ENCODE peak calls at places on chromosome 15, in four cellular contexts. One of them, this sample, is unnamed.

GRCh38 chr15:38254065-38254883 is 1.6 kb downstream of the SPRED1 start:
- DNase-seq in HepG2: peak; percentile 69
- DNase-seq in WTC11: no peak
- DNase-seq in K562: peak; percentile 91
- DNase-seq in this sample: peak; percentile 39

GRCh38 chr15:40240619-40241304 is 1.9 kb downstream of the PAK6 start:
- DNase-seq in WTC11: no peak
- DNase-seq in K562: no peak
- DNase-seq in HepG2: no peak
- DNase-seq in this sample: no peak

GRCh38 chr15:47548986-47549385 is 168.3 kb upstream of the SEMA6D start:
- DNase-seq in WTC11: no peak
- DNase-seq in K562: no peak
- DNase-seq in HepG2: no peak
- DNase-seq in this sample: no peak

GRCh38 chr15:79091204-79091867 is 756 bp upstream of the RASGRF1 start:
- DNase-seq in WTC11: peak; percentile 51
- DNase-seq in HepG2: no peak
- DNase-seq in K562: no peak
- DNase-seq in this sample: no peak

GRCh38 chr15:48046813-48047483 is 73.8 kb upstream of the SLC24A5 start:
- DNase-seq in K562: no peak
- DNase-seq in HepG2: no peak
- DNase-seq in WTC11: no peak
- DNase-seq in this sample: no peak

GRCh38 chr15:53982281-53982680 is 4.0 kb downstream of the UNC13C start:
- DNase-seq in K562: no peak
- DNase-seq in WTC11: no peak
- DNase-seq in HepG2: no peak
- DNase-seq in this sample: no peak

GRCh38 chr15:84950570-84951111 is 31.0 kb upstream of the PDE8A start:
- DNase-seq in K562: peak; percentile 93
- DNase-seq in WTC11: no peak
- DNase-seq in HepG2: no peak
- DNase-seq in this sample: no peak

GRCh38 chr15:27365441-27365840 is 394.5 kb downstream of the GABRG3 start:
- DNase-seq in HepG2: no peak
- DNase-seq in K562: no peak
- DNase-seq in WTC11: no peak
- DNase-seq in this sample: no peak

GRCh38 chr15:31280037-31280830 is 46.4 kb upstream of the KLF13 start:
- DNase-seq in HepG2: peak; percentile 68
- DNase-seq in K562: no peak
- DNase-seq in WTC11: peak; percentile 6
- DNase-seq in this sample: no peak

GRCh38 chr15:98896802-98897732 is 110.5 kb downstream of the PGPEP1L start:
- DNase-seq in K562: peak; percentile 27
- DNase-seq in WTC11: no peak
- DNase-seq in HepG2: peak; percentile 85
- DNase-seq in this sample: no peak

GRCh38 chr15:57364282-57365007 is 11.9 kb upstream of the CGNL1 start:
- DNase-seq in HepG2: peak; percentile 15
- DNase-seq in WTC11: peak; percentile 56
- DNase-seq in K562: no peak
- DNase-seq in this sample: no peak

GRCh38 chr15:64574220-64574994 is 114.0 kb downstream of the ZNF609 start:
- DNase-seq in WTC11: no peak
- DNase-seq in K562: no peak
- DNase-seq in HepG2: no peak
- DNase-seq in this sample: no peak

GRCh38 chr15:97902140-97902780 is 58.2 kb upstream of the ARRDC4 start:
- DNase-seq in WTC11: no peak
- DNase-seq in K562: no peak
- DNase-seq in HepG2: no peak
- DNase-seq in this sample: no peak

GRCh38 chr15:62495670-62496328 is 330.7 kb upstream of the C2CD4B start:
- DNase-seq in K562: no peak
- DNase-seq in WTC11: no peak
- DNase-seq in HepG2: no peak
- DNase-seq in this sample: no peak

GRCh38 chr15:43268111-43269105 is 1.7 kb upstream of the TGM5 start:
- DNase-seq in K562: peak; percentile 64
- DNase-seq in WTC11: peak; percentile 75
- DNase-seq in HepG2: peak; percentile 11
- DNase-seq in this sample: no peak

GRCh38 chr15:62641782-62642181 is 400.8 kb upstream of the TPM1 start:
- DNase-seq in WTC11: no peak
- DNase-seq in K562: no peak
- DNase-seq in HepG2: no peak
- DNase-seq in this sample: no peak

GRCh38 chr15:98034731-98035130 is 74.2 kb downstream of the ARRDC4 start:
- DNase-seq in HepG2: no peak
- DNase-seq in K562: no peak
- DNase-seq in WTC11: no peak
- DNase-seq in this sample: no peak

GRCh38 chr15:44788748-44789147 is 52.4 kb downstream of the TRIM69 start:
- DNase-seq in K562: no peak
- DNase-seq in HepG2: no peak
- DNase-seq in WTC11: no peak
- DNase-seq in this sample: no peak

GRCh38 chr15:79003301-79003700 is 58.5 kb upstream of the CTSH start:
- DNase-seq in WTC11: no peak
- DNase-seq in K562: no peak
- DNase-seq in HepG2: no peak
- DNase-seq in this sample: no peak

GRCh38 chr15:38054488-38054887 is 120.0 kb downstream of the TMCO5A start:
- DNase-seq in HepG2: no peak
- DNase-seq in K562: no peak
- DNase-seq in WTC11: no peak
- DNase-seq in this sample: no peak

GRCh38 chr15:40787344-40787841 is 17.6 kb downstream of the C15orf62 start:
- DNase-seq in K562: no peak
- DNase-seq in WTC11: peak; percentile 80
- DNase-seq in HepG2: no peak
- DNase-seq in this sample: no peak

GRCh38 chr15:80778964-80779657 is at the start of gene CEMIP:
- DNase-seq in K562: peak; percentile 64
- DNase-seq in HepG2: peak; percentile 71
- DNase-seq in WTC11: peak; percentile 92
- DNase-seq in this sample: no peak

GRCh38 chr15:40506964-40507571 is 36.3 kb downstream of the CHST14 start:
- DNase-seq in HepG2: peak; percentile 69
- DNase-seq in WTC11: peak; percentile 91
- DNase-seq in K562: peak; percentile 93
- DNase-seq in this sample: no peak

GRCh38 chr15:40244961-40245523 is 6.2 kb downstream of the PAK6 start:
- DNase-seq in HepG2: peak; percentile 10
- DNase-seq in WTC11: peak; percentile 19
- DNase-seq in K562: no peak
- DNase-seq in this sample: no peak

GRCh38 chr15:27825023-27825422 is 274.1 kb downstream of the OCA2 start:
- DNase-seq in WTC11: no peak
- DNase-seq in HepG2: no peak
- DNase-seq in K562: no peak
- DNase-seq in this sample: no peak

GRCh38 chr15:40365016-40365415 is 7.0 kb downstream of the DISP2 start:
- DNase-seq in K562: no peak
- DNase-seq in WTC11: no peak
- DNase-seq in HepG2: no peak
- DNase-seq in this sample: no peak

GRCh38 chr15:57321973-57322601 is 54.2 kb upstream of the CGNL1 start:
- DNase-seq in K562: peak; percentile 92
- DNase-seq in WTC11: no peak
- DNase-seq in HepG2: no peak
- DNase-seq in this sample: no peak

GRCh38 chr15:100373037-100373896 is 31.5 kb upstream of the ADAMTS17 start:
- DNase-seq in K562: no peak
- DNase-seq in HepG2: no peak
- DNase-seq in WTC11: peak; percentile 21
- DNase-seq in this sample: no peak

GRCh38 chr15:81001180-81002003 is 669 bp downstream of the TLNRD1 start:
- DNase-seq in WTC11: peak; percentile 63
- DNase-seq in HepG2: no peak
- DNase-seq in K562: peak; percentile 73
- DNase-seq in this sample: no peak

GRCh38 chr15:92021765-92022164 is 168.3 kb downstream of the SLCO3A1 start:
- DNase-seq in WTC11: no peak
- DNase-seq in HepG2: no peak
- DNase-seq in K562: no peak
- DNase-seq in this sample: no peak

GRCh38 chr15:57284535-57284934 is 91.8 kb upstream of the CGNL1 start:
- DNase-seq in HepG2: no peak
- DNase-seq in WTC11: no peak
- DNase-seq in K562: no peak
- DNase-seq in this sample: no peak

GRCh38 chr15:98155356-98155755 is 194.9 kb downstream of the ARRDC4 start:
- DNase-seq in WTC11: no peak
- DNase-seq in K562: no peak
- DNase-seq in HepG2: no peak
- DNase-seq in this sample: no peak

GRCh38 chr15:101242160-101242998 is 9.5 kb downstream of the CHSY1 start:
- DNase-seq in HepG2: no peak
- DNase-seq in WTC11: no peak
- DNase-seq in K562: no peak
- DNase-seq in this sample: peak; percentile 74

GRCh38 chr15:52178765-52179164 is 12.4 kb downstream of the GNB5 start:
- DNase-seq in K562: no peak
- DNase-seq in HepG2: no peak
- DNase-seq in WTC11: no peak
- DNase-seq in this sample: no peak

GRCh38 chr15:91469627-91470567 is 369.8 kb downstream of the SV2B start:
- DNase-seq in HepG2: no peak
- DNase-seq in WTC11: no peak
- DNase-seq in K562: peak; percentile 50
- DNase-seq in this sample: no peak

GRCh38 chr15:32796856-32797255 is 79.1 kb downstream of the GREM1 start:
- DNase-seq in HepG2: no peak
- DNase-seq in WTC11: no peak
- DNase-seq in K562: no peak
- DNase-seq in this sample: no peak

GRCh38 chr15:32799904-32800535 is 82.2 kb downstream of the GREM1 start:
- DNase-seq in K562: no peak
- DNase-seq in HepG2: no peak
- DNase-seq in WTC11: no peak
- DNase-seq in this sample: no peak

GRCh38 chr15:32790352-32790999 is 72.7 kb downstream of the GREM1 start:
- DNase-seq in WTC11: no peak
- DNase-seq in HepG2: peak; percentile 24
- DNase-seq in K562: no peak
- DNase-seq in this sample: no peak

GRCh38 chr15:32794973-32795372 is 77.2 kb downstream of the GREM1 start:
- DNase-seq in WTC11: no peak
- DNase-seq in HepG2: peak; percentile 29
- DNase-seq in K562: no peak
- DNase-seq in this sample: no peak
- TF ChIP-seq TCF7 in WTC11: no peak
- TF ChIP-seq TCF7 in HepG2: no peak
- TF ChIP-seq TCF7 in K562: no peak
- TF ChIP-seq TCF7 in this sample: no peak

DNA sequence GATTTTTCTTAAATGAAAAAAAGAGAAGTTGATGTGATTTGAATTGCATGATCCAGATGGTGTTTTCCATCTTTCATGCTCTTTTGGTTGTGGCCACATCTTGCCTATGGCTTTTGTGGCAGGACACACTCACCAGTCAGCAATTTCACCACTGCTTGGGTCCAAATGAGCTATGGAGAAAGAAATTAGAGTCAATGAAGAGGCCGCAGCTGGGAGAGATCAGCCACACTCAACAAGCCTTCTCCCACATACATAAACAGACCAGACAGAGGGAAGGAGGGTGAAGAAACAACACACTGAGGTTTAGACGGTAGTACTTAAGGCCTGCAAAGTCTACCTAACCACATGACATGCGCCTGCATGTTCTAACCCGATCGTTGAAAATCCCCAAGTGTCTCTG is 110.7 kb upstream of the CDIN1 start:
- DNase-seq in WTC11: no peak
- DNase-seq in HepG2: no peak
- DNase-seq in K562: no peak
- DNase-seq in this sample: no peak
- TF ChIP-seq ATF2 in WTC11: no peak
- TF ChIP-seq ATF2 in HepG2: no peak
- TF ChIP-seq ATF2 in K562: no peak
- TF ChIP-seq ATF2 in this sample: no peak

GRCh38 chr15:69713726-69714559 is 261.3 kb downstream of the RPLP1 start:
- DNase-seq in HepG2: no peak
- DNase-seq in K562: no peak
- DNase-seq in WTC11: no peak
- DNase-seq in this sample: peak; percentile 88

GRCh38 chr15:69715205-69715604 is 262.6 kb downstream of the RPLP1 start:
- DNase-seq in HepG2: no peak
- DNase-seq in WTC11: no peak
- DNase-seq in K562: no peak
- DNase-seq in this sample: no peak

GRCh38 chr15:69718445-69718844 is 265.8 kb downstream of the RPLP1 start:
- DNase-seq in K562: no peak
- DNase-seq in HepG2: no peak
- DNase-seq in WTC11: no peak
- DNase-seq in this sample: no peak

GRCh38 chr15:69718916-69719315 is 266.3 kb downstream of the RPLP1 start:
- DNase-seq in WTC11: no peak
- DNase-seq in HepG2: no peak
- DNase-seq in K562: no peak
- DNase-seq in this sample: no peak

DNA sequence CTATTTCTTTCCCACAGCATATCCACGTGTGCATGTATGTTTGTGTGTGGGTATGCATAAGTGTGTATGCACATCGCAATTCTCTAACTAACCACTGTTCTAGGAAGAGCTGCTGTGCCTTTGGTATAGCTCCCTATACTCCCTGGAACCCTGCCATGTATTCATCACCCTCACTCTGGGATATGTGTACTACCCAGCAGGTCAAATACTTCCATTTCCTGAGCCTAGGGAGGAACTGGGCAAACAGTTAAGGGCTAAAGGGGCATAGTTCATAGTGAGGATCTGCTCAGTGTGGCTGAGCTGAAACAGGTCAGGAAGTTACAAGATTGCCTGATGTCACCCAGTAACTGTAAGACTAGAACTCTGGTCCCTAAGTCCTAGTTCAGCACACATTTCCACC is 260.4 kb downstream of the RPLP1 start:
- DNase-seq in WTC11: no peak
- DNase-seq in K562: no peak
- DNase-seq in HepG2: peak; percentile 30
- DNase-seq in this sample: no peak
- TF ChIP-seq TCF7 in WTC11: no peak
- TF ChIP-seq TCF7 in K562: no peak
- TF ChIP-seq TCF7 in HepG2: no peak
- TF ChIP-seq TCF7 in this sample: no peak

DNA sequence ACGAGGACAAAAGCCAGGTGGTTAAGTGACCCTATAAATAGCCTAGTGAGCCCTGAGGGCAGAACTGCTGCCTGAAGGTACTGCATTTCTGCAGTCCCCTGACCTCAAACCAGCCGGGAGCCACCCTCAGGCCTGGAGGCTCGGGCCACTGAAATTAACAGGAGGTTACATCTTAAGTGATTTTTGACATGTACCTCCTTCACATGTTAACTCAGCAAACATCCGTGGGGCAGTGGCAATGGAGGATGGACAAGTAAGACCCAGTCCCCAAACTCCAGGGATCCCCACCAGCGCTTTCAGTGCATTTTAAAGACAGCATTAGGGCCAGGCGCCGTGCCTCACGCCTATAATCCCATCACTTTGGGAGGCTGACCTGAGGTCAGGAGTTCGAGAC is 26.2 kb downstream of the PSTPIP1 start:
- DNase-seq in K562: no peak
- DNase-seq in WTC11: no peak
- DNase-seq in HepG2: no peak
- DNase-seq in this sample: no peak
- TF ChIP-seq ATF2 in K562: no peak
- TF ChIP-seq ATF2 in WTC11: no peak
- TF ChIP-seq ATF2 in HepG2: no peak
- TF ChIP-seq ATF2 in this sample: no peak

This sample was measured in GM12878.